ENCODE peak calls at places on chromosomes 5 and 9, in nine cellular contexts. C is ELF-1; B is WTC11; S is H4; Q is CD8-positive, alpha-beta T cell; H is T-cell; P is C1 segment of cervical spinal cord; V is NAMALWA; U is fibroblast of villous mesenchyme. F is an unnamed sample.

GRCh38 chr9:72557549-72557948 is 36.1 kb downstream of the TMC1 start:
- DNase-seq in P (no peak), H (no peak), Q (no peak), C (peak), V (no peak), S (peak), U (peak), B (no peak), F (peak)

GRCh38 chr9:122931851-122932199 is 513 bp upstream of the ZBTB26 start:
- DNase-seq in P (no peak), C (no peak), U (no peak), S (no peak), B (no peak), H (no peak), V (no peak), Q (no peak), F (peak)

GRCh38 chr5:90590-91547 is 1.1 kb upstream of the PLEKHG4B start:
- DNase-seq in H (no peak), Q (no peak), P (no peak), V (no peak), C (peak), U (no peak), B (no peak), S (no peak), F (no peak)

GRCh38 chr9:33439731-33440130 is 7.7 kb downstream of the AQP3 start:
- DNase-seq in C (peak), U (no peak), H (no peak), Q (no peak), P (no peak), V (no peak), B (no peak), S (no peak), F (no peak)

GRCh38 chr5:106522296-106522695 is 1148.4 kb downstream of the EFNA5 start:
- DNase-seq in V (no peak), C (no peak), H (no peak), Q (no peak), S (no peak), B (no peak), U (no peak), P (no peak), F (peak)

GRCh38 chr5:11724947-11725346 is 179.3 kb downstream of the CTNND2 start:
- DNase-seq in C (no peak), Q (no peak), P (no peak), U (no peak), H (no peak), B (no peak), V (no peak), S (no peak), F (no peak)

GRCh38 chr5:65013141-65013540 is 244.4 kb downstream of the CWC27 start:
- DNase-seq in P (no peak), B (no peak), Q (no peak), U (no peak), C (no peak), V (no peak), H (no peak), S (no peak), F (peak)

GRCh38 chr5:122156724-122157325 is 27.5 kb downstream of the ZNF474 start:
- DNase-seq in Q (no peak), S (peak), H (no peak), C (no peak), V (peak), B (no peak), U (peak), P (no peak), F (peak)

GRCh38 chr9:38137342-38137741 is 68.3 kb upstream of the SHB start:
- DNase-seq in C (no peak), U (no peak), P (no peak), V (no peak), Q (no peak), H (no peak), S (no peak), B (no peak), F (no peak)

GRCh38 chr9:12882430-12882829 is 107.6 kb downstream of the LURAP1L start:
- DNase-seq in H (no peak), U (peak), P (no peak), Q (no peak), S (peak), C (no peak), B (no peak), V (no peak), F (peak)

GRCh38 chr9:33660771-33661170 is 134.6 kb upstream of the PRSS3 start:
- DNase-seq in P (no peak), S (no peak), C (no peak), H (no peak), U (no peak), B (no peak), V (no peak), Q (no peak), F (no peak)

GRCh38 chr5:127705120-127705892 is 2.1 kb downstream of the CCDC192 start:
- DNase-seq in U (peak), C (no peak), Q (no peak), H (no peak), S (peak), B (no peak), V (peak), P (no peak), F (peak)

GRCh38 chr9:132214027-132214622 is 52.3 kb downstream of the NTNG2 start:
- DNase-seq in U (peak), B (peak), S (peak), P (peak), H (no peak), Q (no peak), C (peak), V (no peak), F (peak)

GRCh38 chr9:98775831-98776441 is 20.4 kb downstream of the ANKS6 start:
- DNase-seq in B (peak), S (peak), C (peak), V (peak), Q (no peak), P (no peak), U (peak), H (no peak), F (peak)

GRCh38 chr9:4225291-4226119 is 74.4 kb downstream of the GLIS3 start:
- DNase-seq in Q (no peak), U (peak), C (no peak), H (no peak), P (no peak), B (no peak), V (peak), S (no peak), F (peak)

GRCh38 chr5:14407051-14407450 is 174.5 kb upstream of the OTULINL start:
- DNase-seq in H (no peak), U (no peak), Q (no peak), C (no peak), P (no peak), V (no peak), S (no peak), B (no peak), F (no peak)

GRCh38 chr5:133299021-133299420 is 247.2 kb downstream of the HSPA4 start:
- DNase-seq in B (no peak), H (no peak), Q (no peak), C (no peak), V (no peak), P (no peak), S (no peak), U (no peak), F (no peak)